ENCODE peak calls at places on chromosome 4, in eight cellular contexts. One of them, this sample, is unnamed.

GRCh38 chr4:98710831-98711230 is 52.4 kb upstream of the TSPAN5 start:
- DNase-seq in CD8-positive, alpha-beta T cell: no peak
- DNase-seq in upper lobe of left lung: no peak
- DNase-seq in left ventricle myocardium inferior: no peak
- DNase-seq in upper lobe of right lung: no peak
- DNase-seq in K562: no peak
- DNase-seq in ovary: no peak
- DNase-seq in keratinocyte: no peak
- DNase-seq in this sample: no peak

GRCh38 chr4:71992571-71992970 is 39.2 kb upstream of the NPFFR2 start:
- DNase-seq in upper lobe of right lung: no peak
- DNase-seq in left ventricle myocardium inferior: no peak
- DNase-seq in K562: no peak
- DNase-seq in upper lobe of left lung: no peak
- DNase-seq in keratinocyte: no peak
- DNase-seq in CD8-positive, alpha-beta T cell: no peak
- DNase-seq in ovary: no peak
- DNase-seq in this sample: no peak

GRCh38 chr4:152278505-152279301 is 257.2 kb downstream of the FBXW7 start:
- DNase-seq in left ventricle myocardium inferior: no peak
- DNase-seq in K562: no peak
- DNase-seq in upper lobe of right lung: no peak
- DNase-seq in keratinocyte: no peak
- DNase-seq in CD8-positive, alpha-beta T cell: no peak
- DNase-seq in upper lobe of left lung: no peak
- DNase-seq in ovary: no peak
- DNase-seq in this sample: peak; percentile 49

GRCh38 chr4:45345551-45345950 is 619.2 kb upstream of the GNPDA2 start:
- DNase-seq in upper lobe of left lung: no peak
- DNase-seq in K562: no peak
- DNase-seq in CD8-positive, alpha-beta T cell: no peak
- DNase-seq in ovary: no peak
- DNase-seq in left ventricle myocardium inferior: no peak
- DNase-seq in keratinocyte: no peak
- DNase-seq in upper lobe of right lung: no peak
- DNase-seq in this sample: no peak

GRCh38 chr4:168995537-168996295 is 14.3 kb downstream of the CBR4 start:
- DNase-seq in keratinocyte: no peak
- DNase-seq in upper lobe of left lung: no peak
- DNase-seq in CD8-positive, alpha-beta T cell: no peak
- DNase-seq in left ventricle myocardium inferior: no peak
- DNase-seq in upper lobe of right lung: no peak
- DNase-seq in ovary: no peak
- DNase-seq in K562: no peak
- DNase-seq in this sample: peak; percentile 29

GRCh38 chr4:40196724-40197281 is at the start of gene RHOH:
- DNase-seq in upper lobe of right lung: no peak
- DNase-seq in left ventricle myocardium inferior: no peak
- DNase-seq in K562: no peak
- DNase-seq in keratinocyte: no peak
- DNase-seq in ovary: no peak
- DNase-seq in CD8-positive, alpha-beta T cell: peak; percentile 55
- DNase-seq in upper lobe of left lung: no peak
- DNase-seq in this sample: peak; percentile 34

GRCh38 chr4:89803915-89804314 is 33.0 kb downstream of the SNCA start:
- DNase-seq in left ventricle myocardium inferior: no peak
- DNase-seq in K562: no peak
- DNase-seq in upper lobe of left lung: no peak
- DNase-seq in ovary: no peak
- DNase-seq in CD8-positive, alpha-beta T cell: no peak
- DNase-seq in upper lobe of right lung: no peak
- DNase-seq in keratinocyte: no peak
- DNase-seq in this sample: no peak

GRCh38 chr4:68267433-68267944 is 22.0 kb upstream of the TMPRSS11B start:
- DNase-seq in K562: no peak
- DNase-seq in left ventricle myocardium inferior: no peak
- DNase-seq in upper lobe of left lung: no peak
- DNase-seq in ovary: no peak
- DNase-seq in CD8-positive, alpha-beta T cell: no peak
- DNase-seq in keratinocyte: peak; percentile 25
- DNase-seq in upper lobe of right lung: no peak
- DNase-seq in this sample: no peak

GRCh38 chr4:68885545-68885944 is 66.1 kb downstream of the UGT2A3 start:
- DNase-seq in keratinocyte: no peak
- DNase-seq in K562: no peak
- DNase-seq in ovary: no peak
- DNase-seq in CD8-positive, alpha-beta T cell: no peak
- DNase-seq in left ventricle myocardium inferior: no peak
- DNase-seq in upper lobe of left lung: no peak
- DNase-seq in upper lobe of right lung: no peak
- DNase-seq in this sample: no peak

GRCh38 chr4:180363817-180364216 is 1879.4 kb upstream of the TENM3 start:
- DNase-seq in CD8-positive, alpha-beta T cell: no peak
- DNase-seq in upper lobe of left lung: no peak
- DNase-seq in K562: no peak
- DNase-seq in keratinocyte: no peak
- DNase-seq in upper lobe of right lung: no peak
- DNase-seq in left ventricle myocardium inferior: no peak
- DNase-seq in ovary: no peak
- DNase-seq in this sample: no peak

GRCh38 chr4:84691170-84691691 is 108.3 kb downstream of the CDS1 start:
- DNase-seq in ovary: no peak
- DNase-seq in upper lobe of left lung: no peak
- DNase-seq in K562: peak; percentile 11
- DNase-seq in left ventricle myocardium inferior: no peak
- DNase-seq in upper lobe of right lung: no peak
- DNase-seq in keratinocyte: peak; percentile 88
- DNase-seq in CD8-positive, alpha-beta T cell: no peak
- DNase-seq in this sample: no peak

GRCh38 chr4:182338059-182338458 is 94.9 kb downstream of the TENM3 start:
- DNase-seq in upper lobe of left lung: no peak
- DNase-seq in K562: no peak
- DNase-seq in CD8-positive, alpha-beta T cell: no peak
- DNase-seq in keratinocyte: no peak
- DNase-seq in ovary: no peak
- DNase-seq in upper lobe of right lung: no peak
- DNase-seq in left ventricle myocardium inferior: no peak
- DNase-seq in this sample: no peak

GRCh38 chr4:160956875-160957274 is 1206.9 kb downstream of the FSTL5 start:
- DNase-seq in keratinocyte: no peak
- DNase-seq in ovary: no peak
- DNase-seq in left ventricle myocardium inferior: no peak
- DNase-seq in upper lobe of left lung: no peak
- DNase-seq in CD8-positive, alpha-beta T cell: no peak
- DNase-seq in K562: no peak
- DNase-seq in upper lobe of right lung: no peak
- DNase-seq in this sample: no peak

GRCh38 chr4:142532054-142532453 is 314.0 kb downstream of the INPP4B start:
- DNase-seq in left ventricle myocardium inferior: no peak
- DNase-seq in CD8-positive, alpha-beta T cell: no peak
- DNase-seq in ovary: no peak
- DNase-seq in upper lobe of left lung: no peak
- DNase-seq in upper lobe of right lung: no peak
- DNase-seq in keratinocyte: no peak
- DNase-seq in K562: no peak
- DNase-seq in this sample: no peak

GRCh38 chr4:16270654-16271328 is 44.5 kb upstream of the TAPT1 start:
- DNase-seq in K562: peak; percentile 37
- DNase-seq in upper lobe of right lung: no peak
- DNase-seq in ovary: no peak
- DNase-seq in CD8-positive, alpha-beta T cell: no peak
- DNase-seq in keratinocyte: no peak
- DNase-seq in left ventricle myocardium inferior: no peak
- DNase-seq in upper lobe of left lung: no peak
- DNase-seq in this sample: no peak

GRCh38 chr4:56320293-56320692 is 67.0 kb downstream of the AASDH start:
- DNase-seq in ovary: no peak
- DNase-seq in keratinocyte: no peak
- DNase-seq in K562: no peak
- DNase-seq in upper lobe of left lung: no peak
- DNase-seq in upper lobe of right lung: no peak
- DNase-seq in CD8-positive, alpha-beta T cell: no peak
- DNase-seq in left ventricle myocardium inferior: no peak
- DNase-seq in this sample: no peak

GRCh38 chr4:165208741-165209388 is 1.5 kb downstream of the KLHL2 start:
- DNase-seq in left ventricle myocardium inferior: no peak
- DNase-seq in upper lobe of right lung: no peak
- DNase-seq in K562: peak; percentile 15
- DNase-seq in CD8-positive, alpha-beta T cell: no peak
- DNase-seq in ovary: no peak
- DNase-seq in keratinocyte: no peak
- DNase-seq in upper lobe of left lung: no peak
- DNase-seq in this sample: no peak

DNA sequence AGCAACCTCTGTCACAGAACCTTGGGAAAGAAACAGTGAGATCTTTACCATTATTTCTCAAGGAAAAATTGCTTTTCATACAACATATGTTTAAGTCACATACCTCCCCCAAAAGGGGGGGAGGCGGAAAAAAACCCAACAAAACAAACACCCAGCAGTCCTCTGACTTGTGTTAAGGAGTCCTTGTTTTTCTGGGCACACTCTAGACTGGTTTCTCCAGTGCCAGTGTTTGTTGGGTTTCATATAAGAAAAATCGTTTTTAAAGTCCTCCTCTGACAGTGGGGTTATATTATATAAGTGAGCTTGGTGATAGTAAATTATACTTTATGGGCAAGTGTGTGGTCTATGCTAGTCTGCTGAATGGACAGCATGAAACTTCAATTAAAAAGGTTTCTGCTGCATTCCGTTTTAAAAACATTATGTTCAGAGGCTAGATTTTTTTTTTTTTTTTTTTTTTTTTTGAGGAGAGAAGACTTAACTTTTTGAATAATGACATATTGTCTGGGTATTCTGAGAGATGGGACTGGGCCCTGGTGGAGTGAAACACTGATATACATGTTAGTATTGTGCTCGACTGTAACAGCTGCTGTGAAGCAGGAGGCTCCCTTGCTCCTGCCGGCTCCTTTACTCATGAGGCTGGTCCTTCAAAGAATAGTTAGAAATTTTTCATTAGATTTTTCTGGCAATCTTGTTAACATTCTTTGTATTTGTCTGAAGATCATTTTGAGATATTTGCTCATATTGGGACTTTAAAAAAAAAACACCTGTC is 73.1 kb downstream of the TMEM131L start:
- DNase-seq in CD8-positive, alpha-beta T cell: no peak
- DNase-seq in keratinocyte: no peak
- DNase-seq in upper lobe of right lung: no peak
- DNase-seq in upper lobe of left lung: no peak
- DNase-seq in left ventricle myocardium inferior: no peak
- DNase-seq in K562: no peak
- DNase-seq in ovary: no peak
- DNase-seq in this sample: no peak
- H3K4me3 ChIP-seq in CD8-positive, alpha-beta T cell: no peak overlapping the region
- H3K4me3 ChIP-seq in keratinocyte: no peak overlapping the region
- H3K4me3 ChIP-seq in upper lobe of right lung: peak overlapping the region; percentile 32
- H3K4me3 ChIP-seq in upper lobe of left lung: no peak overlapping the region
- H3K4me3 ChIP-seq in left ventricle myocardium inferior: peak overlapping the region; percentile 52
- H3K4me3 ChIP-seq in K562: no peak overlapping the region
- H3K4me3 ChIP-seq in ovary: peak overlapping the region; percentile 26
- H3K4me3 ChIP-seq in this sample: no peak overlapping the region

GRCh38 chr4:173745765-173746164 is 215.7 kb upstream of the HAND2 start:
- DNase-seq in ovary: no peak
- DNase-seq in keratinocyte: no peak
- DNase-seq in K562: no peak
- DNase-seq in upper lobe of left lung: no peak
- DNase-seq in CD8-positive, alpha-beta T cell: no peak
- DNase-seq in left ventricle myocardium inferior: no peak
- DNase-seq in upper lobe of right lung: no peak
- DNase-seq in this sample: no peak

GRCh38 chr4:173752610-173753009 is 222.6 kb upstream of the HAND2 start:
- DNase-seq in ovary: no peak
- DNase-seq in upper lobe of right lung: no peak
- DNase-seq in left ventricle myocardium inferior: no peak
- DNase-seq in keratinocyte: no peak
- DNase-seq in upper lobe of left lung: no peak
- DNase-seq in CD8-positive, alpha-beta T cell: no peak
- DNase-seq in K562: peak; percentile 40
- DNase-seq in this sample: no peak

GRCh38 chr4:173747537-173748257 is 217.7 kb upstream of the HAND2 start:
- DNase-seq in K562: no peak
- DNase-seq in upper lobe of right lung: no peak
- DNase-seq in CD8-positive, alpha-beta T cell: no peak
- DNase-seq in keratinocyte: no peak
- DNase-seq in left ventricle myocardium inferior: no peak
- DNase-seq in ovary: no peak
- DNase-seq in upper lobe of left lung: no peak
- DNase-seq in this sample: no peak

GRCh38 chr4:173746424-173746823 is 216.4 kb upstream of the HAND2 start:
- DNase-seq in upper lobe of left lung: no peak
- DNase-seq in upper lobe of right lung: no peak
- DNase-seq in ovary: no peak
- DNase-seq in keratinocyte: no peak
- DNase-seq in left ventricle myocardium inferior: no peak
- DNase-seq in CD8-positive, alpha-beta T cell: no peak
- DNase-seq in K562: no peak
- DNase-seq in this sample: no peak

GRCh38 chr4:173748353-173748752 is 218.3 kb upstream of the HAND2 start:
- DNase-seq in left ventricle myocardium inferior: no peak
- DNase-seq in CD8-positive, alpha-beta T cell: no peak
- DNase-seq in keratinocyte: no peak
- DNase-seq in upper lobe of left lung: no peak
- DNase-seq in upper lobe of right lung: no peak
- DNase-seq in ovary: no peak
- DNase-seq in K562: no peak
- DNase-seq in this sample: peak; percentile 7
- TF ChIP-seq CTCF in left ventricle myocardium inferior: peak; percentile 48
- TF ChIP-seq CTCF in CD8-positive, alpha-beta T cell: no peak
- TF ChIP-seq CTCF in keratinocyte: no peak
- TF ChIP-seq CTCF in upper lobe of left lung: no peak
- TF ChIP-seq CTCF in upper lobe of right lung: no peak
- TF ChIP-seq CTCF in ovary: no peak
- TF ChIP-seq CTCF in K562: no peak
- TF ChIP-seq CTCF in this sample: no peak

DNA sequence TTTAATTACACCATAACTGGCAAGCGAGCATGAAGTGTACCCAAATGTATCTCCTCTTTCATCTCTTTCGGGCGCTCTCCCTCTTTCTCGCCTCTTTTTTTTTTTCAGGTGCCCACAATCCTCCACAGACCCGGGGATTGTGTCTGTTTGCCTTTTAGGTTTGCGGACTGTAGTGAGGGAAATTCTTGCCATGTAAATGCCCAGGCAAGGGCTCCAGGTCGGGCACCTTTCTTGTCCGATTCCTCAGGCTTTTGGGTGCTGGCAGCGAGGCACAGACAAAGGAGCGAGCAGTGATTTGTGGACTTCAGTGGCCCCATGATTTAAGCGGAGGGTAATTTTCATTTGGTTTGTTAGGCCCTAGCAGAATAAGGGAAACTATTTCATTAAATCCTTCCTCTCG is 1.1 kb upstream of the PHOX2B start:
- DNase-seq in keratinocyte: no peak
- DNase-seq in K562: no peak
- DNase-seq in upper lobe of right lung: no peak
- DNase-seq in left ventricle myocardium inferior: no peak
- DNase-seq in CD8-positive, alpha-beta T cell: no peak
- DNase-seq in ovary: no peak
- DNase-seq in upper lobe of left lung: no peak
- DNase-seq in this sample: no peak
- H3K9me3 ChIP-seq in keratinocyte: no peaks in the 10 kb centered on the region
- H3K9me3 ChIP-seq in K562: no peaks in the 10 kb centered on the region
- H3K9me3 ChIP-seq in upper lobe of right lung: no peaks in the 10 kb centered on the region
- H3K9me3 ChIP-seq in left ventricle myocardium inferior: no peaks in the 10 kb centered on the region
- H3K9me3 ChIP-seq in CD8-positive, alpha-beta T cell: no peaks in the 10 kb centered on the region
- H3K9me3 ChIP-seq in ovary: peaks cover 9% of the 10 kb centered on the region
- H3K9me3 ChIP-seq in upper lobe of left lung: peaks cover 5% of the 10 kb centered on the region
- H3K9me3 ChIP-seq in this sample: no peaks in the 10 kb centered on the region

GRCh38 chr4:37453004-37453360 is 208.4 kb downstream of the NWD2 start:
- DNase-seq in upper lobe of left lung: no peak
- DNase-seq in K562: peak; percentile 47
- DNase-seq in CD8-positive, alpha-beta T cell: no peak
- DNase-seq in keratinocyte: peak; percentile 23
- DNase-seq in upper lobe of right lung: no peak
- DNase-seq in ovary: no peak
- DNase-seq in left ventricle myocardium inferior: no peak
- DNase-seq in this sample: no peak
- H3K4me3 ChIP-seq in upper lobe of left lung: no peak overlapping the region
- H3K4me3 ChIP-seq in K562: no peak overlapping the region
- H3K4me3 ChIP-seq in CD8-positive, alpha-beta T cell: peak overlapping the region; percentile 49
- H3K4me3 ChIP-seq in keratinocyte: peak overlapping the region; percentile 46
- H3K4me3 ChIP-seq in upper lobe of right lung: peak overlapping the region; percentile 55
- H3K4me3 ChIP-seq in ovary: peak overlapping the region; percentile 47
- H3K4me3 ChIP-seq in left ventricle myocardium inferior: peak overlapping the region; percentile 69
- H3K4me3 ChIP-seq in this sample: no peak overlapping the region

This sample was measured in mucosa of descending colon.